ENCODE peak calls at places on chromosomes 2 and 18, in four cellular contexts. Y is aorta, Z is astrocyte of the spinal cord, U is psoas muscle. R is an unnamed sample.

GRCh38 chr2:101803945-101804696 is 106.6 kb downstream of the MAP4K4 start:
- DNase-seq in U (no peak), Y (no peak), Z (no peak), R (no peak)

GRCh38 chr2:1553671-1554295 is 140.5 kb downstream of the TPO start:
- DNase-seq in Z (peak; percentile 83), Y (peak; percentile 53), U (no peak), R (peak; percentile 60)

GRCh38 chr2:86790134-86790827 is 432 bp downstream of the CD8A start:
- DNase-seq in U (no peak), Y (no peak), Z (no peak), R (no peak)

GRCh38 chr2:148048475-148049221 is 27.8 kb downstream of the MBD5 start:
- DNase-seq in Z (peak; percentile 72), U (no peak), Y (no peak), R (no peak)

GRCh38 chr2:170813611-170814550 is 2.8 kb upstream of the GAD1 start:
- DNase-seq in U (no peak), Z (peak; percentile 50), Y (peak; percentile 77), R (peak; percentile 28)

GRCh38 chr2:239519081-239519920 is 118.5 kb upstream of the HDAC4 start:
- DNase-seq in U (peak; percentile 70), Y (peak; percentile 75), Z (no peak), R (no peak)

GRCh38 chr2:28986429-28986828 is 5.3 kb downstream of the TOGARAM2 start:
- DNase-seq in Y (no peak), U (no peak), Z (no peak), R (no peak)

GRCh38 chr2:43541165-43541564 is 54.7 kb downstream of the THADA start:
- DNase-seq in Y (no peak), Z (no peak), U (no peak), R (peak; percentile 99)

GRCh38 chr2:101307950-101308431 is 510 bp downstream of the RNF149 start:
- DNase-seq in U (peak; percentile 63), Z (peak; percentile 17), Y (peak; percentile 84), R (no peak)

GRCh38 chr2:85678794-85679672 is 11.0 kb upstream of the SFTPB start:
- DNase-seq in Y (peak; percentile 96), Z (peak; percentile 68), U (peak; percentile 95), R (peak; percentile 67)

GRCh38 chr2:126905991-126906390 is 7.3 kb downstream of the TEX51 start:
- DNase-seq in Y (no peak), U (no peak), Z (no peak), R (no peak)

GRCh38 chr2:200765139-200765951 is 46.4 kb upstream of the BZW1 start:
- DNase-seq in U (no peak), Y (no peak), Z (peak; percentile 97), R (peak; percentile 98)

GRCh38 chr2:176281267-176281666 is 12.0 kb downstream of the MTX2 start:
- DNase-seq in Y (no peak), U (no peak), Z (peak; percentile 56), R (peak; percentile 65)

GRCh38 chr2:23384551-23385349 is at the start of gene KLHL29:
- DNase-seq in U (peak; percentile 94), Y (peak; percentile 96), Z (peak; percentile 58), R (no peak)

GRCh38 chr2:106839849-106840595 is 45.9 kb downstream of the ST6GAL2 start:
- DNase-seq in U (no peak), Y (no peak), Z (no peak), R (no peak)

GRCh38 chr2:1518891-1519530 is 105.7 kb downstream of the TPO start:
- DNase-seq in U (no peak), Y (peak; percentile 56), Z (peak; percentile 9), R (no peak)

GRCh38 chr2:204453730-204454167 is 91.5 kb upstream of the PARD3B start:
- DNase-seq in Y (peak; percentile 82), U (no peak), Z (no peak), R (no peak)

GRCh38 chr2:138712212-138712979 is 67.8 kb downstream of the NXPH2 start:
- DNase-seq in U (no peak), Y (no peak), Z (peak; percentile 31), R (no peak)

GRCh38 chr18:31399336-31400032 is 22.9 kb downstream of the DSG4 start:
- DNase-seq in U (no peak), Z (peak; percentile 83), Y (no peak), R (peak; percentile 88)

GRCh38 chr2:99537910-99538485 is 48.2 kb upstream of the REV1 start:
- DNase-seq in Y (no peak), U (no peak), Z (no peak), R (no peak)

GRCh38 chr2:13009027-13009426 is 292.3 kb downstream of the TRIB2 start:
- DNase-seq in Y (no peak), Z (peak; percentile 15), U (no peak), R (peak; percentile 90)

GRCh38 chr2:19769513-19769912 is 132.3 kb downstream of the TTC32 start:
- DNase-seq in Z (no peak), Y (no peak), U (no peak), R (peak; percentile 54)

GRCh38 chr2:109032229-109032800 is 43.3 kb upstream of the EDAR start:
- DNase-seq in Z (no peak), U (no peak), Y (no peak), R (no peak)

GRCh38 chr2:168340931-168341330 is 93.5 kb upstream of the STK39 start:
- DNase-seq in Y (no peak), U (no peak), Z (no peak), R (no peak)

GRCh38 chr18:30451976-30452375 is 590.6 kb downstream of the DSC3 start:
- DNase-seq in Y (no peak), Z (no peak), U (no peak), R (no peak)

GRCh38 chr2:207711750-207712487 is 479 bp downstream of the CCNYL1 start:
- DNase-seq in U (peak; percentile 69), Z (peak; percentile 47), Y (peak; percentile 85), R (no peak)

GRCh38 chr2:126886906-126887280 is 11.8 kb upstream of the TEX51 start:
- DNase-seq in U (no peak), Y (no peak), Z (no peak), R (no peak)

GRCh38 chr2:121164042-121164441 is 121.0 kb downstream of the TFCP2L1 start:
- DNase-seq in U (no peak), Y (no peak), Z (no peak), R (no peak)

GRCh38 chr2:216082805-216083204 is 1.1 kb downstream of the TMEM169 start:
- DNase-seq in U (no peak), Y (no peak), Z (no peak), R (no peak)

GRCh38 chr18:32870611-32871010 is 97.8 kb upstream of the KLHL14 start:
- DNase-seq in Z (no peak), Y (no peak), U (no peak), R (no peak)

GRCh38 chr18:36580266-36580665 is 248.5 kb downstream of the TPGS2 start:
- DNase-seq in Y (no peak), U (peak; percentile 59), Z (peak; percentile 38), R (peak; percentile 54)

GRCh38 chr2:1227289-1227900 is 185.9 kb upstream of the TPO start:
- DNase-seq in U (peak; percentile 64), Z (peak; percentile 18), Y (no peak), R (no peak)

GRCh38 chr2:139694327-139694726 is 914.1 kb upstream of the NXPH2 start:
- DNase-seq in Y (no peak), U (no peak), Z (no peak), R (no peak)

GRCh38 chr2:127884436-127884835 is 1.3 kb downstream of the AMMECR1L start:
- DNase-seq in U (no peak), Z (peak; percentile 48), Y (no peak), R (peak; percentile 24)

GRCh38 chr18:74788657-74789056 is 191.0 kb downstream of the ZNF407 start:
- DNase-seq in U (no peak), Z (no peak), Y (no peak), R (no peak)

GRCh38 chr2:165827219-165827920 is 33.3 kb upstream of the GALNT3 start:
- DNase-seq in Z (no peak), U (no peak), Y (no peak), R (no peak)

GRCh38 chr2:130872276-130873125 is 35.8 kb downstream of the ARHGEF4 start:
- DNase-seq in Z (no peak), Y (peak; percentile 42), U (no peak), R (no peak)

GRCh38 chr2:97748397-97748796 is 35.0 kb downstream of the ZAP70 start:
- DNase-seq in U (no peak), Y (no peak), Z (no peak), R (no peak)

GRCh38 chr2:46814160-46814559 is 101.4 kb downstream of the MCFD2 start:
- DNase-seq in Z (peak; percentile 74), U (peak; percentile 74), Y (peak; percentile 91), R (no peak)

GRCh38 chr2:18404708-18405107 is 155.7 kb downstream of the RDH14 start:
- DNase-seq in U (no peak), Z (no peak), Y (no peak), R (no peak)

GRCh38 chr2:197307236-197307932 is 3.2 kb downstream of the ANKRD44 start:
- DNase-seq in Z (no peak), Y (no peak), U (no peak), R (no peak)

GRCh38 chr2:197307933-197308521 is 2.6 kb downstream of the ANKRD44 start:
- DNase-seq in Z (no peak), Y (no peak), U (no peak), R (no peak)

GRCh38 chr2:197310271-197310939 is at the start of gene ANKRD44:
- DNase-seq in Y (peak; percentile 97), U (peak; percentile 96), Z (peak; percentile 86), R (peak; percentile 55)

GRCh38 chr2:197309369-197310231 is 980 bp downstream of the ANKRD44 start:
- DNase-seq in Z (peak; percentile 6), Y (peak; percentile 78), U (peak; percentile 59), R (no peak)

GRCh38 chr2:197308635-197309368 is 1.8 kb downstream of the ANKRD44 start:
- DNase-seq in U (no peak), Z (no peak), Y (no peak), R (no peak)
- H3K4me3 ChIP-seq in U (peak overlapping the region; percentile 68), Z (no peak overlapping the region), Y (peak overlapping the region; percentile 78), R (no peak overlapping the region)

GRCh38 chr2:10720983-10721343 is 467 bp upstream of the ATP6V1C2 start:
- DNase-seq in Z (no peak), Y (peak; percentile 59), U (no peak), R (no peak)
- H3K4me3 ChIP-seq in Z (no peak overlapping the region), Y (peak overlapping the region; percentile 82), U (peak overlapping the region; percentile 59), R (peak overlapping the region; percentile 11)

GRCh38 chr2:222423186-222423585 is 1.2 kb upstream of the SGPP2 start:
- DNase-seq in Y (no peak), Z (no peak), U (no peak), R (no peak)
- H3K4me3 ChIP-seq in Y (no peak overlapping the region), Z (no peak overlapping the region), U (no peak overlapping the region), R (no peak overlapping the region)

DNA sequence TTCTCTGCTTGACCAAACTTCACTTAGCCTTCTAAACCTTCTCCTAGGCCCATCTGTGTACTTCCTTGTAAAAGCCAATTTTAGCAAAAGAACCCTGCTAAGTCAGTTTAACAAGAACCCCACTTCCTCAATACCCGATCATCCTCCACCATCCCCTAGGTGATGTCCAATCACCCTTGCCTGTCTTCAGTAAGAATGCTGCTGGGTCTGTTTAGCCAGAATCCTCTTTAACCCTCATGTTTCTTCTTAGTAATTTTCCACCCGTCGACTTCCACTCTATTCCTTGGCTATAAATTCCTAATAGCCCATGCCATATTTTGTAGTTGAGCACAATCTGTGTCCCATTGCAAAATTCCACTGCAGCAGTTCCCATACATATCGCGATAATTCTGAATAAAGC is 780.0 kb upstream of the RAB6C start:
- DNase-seq in U (no peak), Z (no peak), Y (no peak), R (no peak)
- H3K4me3 ChIP-seq in U (no peak overlapping the region), Z (no peak overlapping the region), Y (no peak overlapping the region), R (no peak overlapping the region)